ENCODE peak calls at places on chromosomes 16 and 17, in four cellular contexts. I is A549, K is GM12878, O is SK-N-SH. A is an unnamed sample.

GRCh38 chr17:61208301-61209098 is 191.1 kb upstream of the TBX2 start:
- DNase-seq in I (peak; percentile 25), K (no peak), O (no peak), A (peak; percentile 64)

GRCh38 chr17:82967268-82968032 is 112.0 kb upstream of the METRNL start:
- DNase-seq in I (no peak), K (no peak), O (no peak), A (no peak)

GRCh38 chr17:65099941-65100315 is 37.2 kb upstream of the RGS9 start:
- DNase-seq in I (peak; percentile 84), K (peak; percentile 84), O (no peak), A (peak; percentile 60)

GRCh38 chr16:15572329-15573001 is 70.5 kb downstream of the MARF1 start:
- DNase-seq in I (no peak), K (no peak), O (no peak), A (peak; percentile 67)

GRCh38 chr17:56678249-56679144 is 85.0 kb downstream of the NOG start:
- DNase-seq in I (no peak), K (no peak), O (peak; percentile 58), A (no peak)

GRCh38 chr17:79338142-79338541 is 263.5 kb downstream of the ENGASE start:
- DNase-seq in I (no peak), K (no peak), O (no peak), A (no peak)

GRCh38 chr17:74778960-74779359 is 2.8 kb upstream of the NAT9 start:
- DNase-seq in I (no peak), K (no peak), O (no peak), A (peak; percentile 72)

GRCh38 chr17:1010586-1010985 is 13.7 kb downstream of the TIMM22 start:
- DNase-seq in I (no peak), K (no peak), O (no peak), A (no peak)

GRCh38 chr17:1485311-1485747 is 7.2 kb downstream of the MYO1C start:
- DNase-seq in I (peak; percentile 65), K (no peak), O (peak; percentile 80), A (no peak)

GRCh38 chr17:258906-259305 is 77.5 kb upstream of the DOC2B start:
- DNase-seq in I (no peak), K (no peak), O (no peak), A (no peak)

GRCh38 chr17:78555741-78556401 is 21.3 kb downstream of the DNAH17 start:
- DNase-seq in I (no peak), K (no peak), O (no peak), A (no peak)

GRCh38 chr17:31834448-31834847 is 24.6 kb downstream of the COPRS start:
- DNase-seq in I (no peak), K (peak; percentile 46), O (no peak), A (no peak)

GRCh38 chr17:79777844-79778503 is at the start of gene CBX2:
- DNase-seq in I (peak; percentile 75), K (no peak), O (peak; percentile 100), A (peak; percentile 42)

GRCh38 chr17:48574523-48575065 is 3.6 kb downstream of the HOXB4 start:
- DNase-seq in I (no peak), K (no peak), O (no peak), A (no peak)

GRCh38 chr17:17182601-17183136 is 23.5 kb downstream of the PLD6 start:
- DNase-seq in I (no peak), K (no peak), O (no peak), A (no peak)

GRCh38 chr17:80970044-80970761 is 21.4 kb upstream of the CHMP6 start:
- DNase-seq in I (peak; percentile 44), K (no peak), O (peak; percentile 82), A (no peak)

GRCh38 chr17:80706454-80706853 is 161.8 kb downstream of the RPTOR start:
- DNase-seq in I (no peak), K (no peak), O (no peak), A (no peak)

GRCh38 chr17:47611372-47612350 is 38.1 kb upstream of the KPNB1 start:
- DNase-seq in I (no peak), K (no peak), O (no peak), A (peak; percentile 16)

GRCh38 chr17:72946696-72947095 is 145.8 kb downstream of the SLC39A11 start:
- DNase-seq in I (no peak), K (no peak), O (no peak), A (no peak)

GRCh38 chr17:39769974-39770587 is 32.3 kb downstream of the GRB7 start:
- DNase-seq in I (no peak), K (peak; percentile 84), O (no peak), A (peak; percentile 32)

GRCh38 chr16:30896203-30896889 is at the start of gene CTF1:
- DNase-seq in I (no peak), K (no peak), O (peak; percentile 85), A (peak; percentile 89)

GRCh38 chr16:76583466-76583865 is 306.3 kb downstream of the CNTNAP4 start:
- DNase-seq in I (no peak), K (no peak), O (peak; percentile 55), A (no peak)

GRCh38 chr16:27853651-27854050 is 209.9 kb downstream of the GSG1L start:
- DNase-seq in I (no peak), K (no peak), O (no peak), A (no peak)

GRCh38 chr17:5747276-5747675 is 163.0 kb upstream of the NLRP1 start:
- DNase-seq in I (no peak), K (no peak), O (no peak), A (no peak)

GRCh38 chr16:55021595-55022475 is 91.2 kb downstream of the IRX5 start:
- DNase-seq in I (peak; percentile 68), K (no peak), O (no peak), A (no peak)

GRCh38 chr17:7136266-7136877 is 21.8 kb upstream of the ASGR2 start:
- DNase-seq in I (peak; percentile 77), K (peak; percentile 33), O (peak; percentile 70), A (peak; percentile 69)

GRCh38 chr16:71283612-71284011 is 5.6 kb downstream of the CMTR2 start:
- DNase-seq in I (no peak), K (no peak), O (no peak), A (no peak)

GRCh38 chr17:9959377-9959981 is 54.4 kb upstream of the RCVRN start:
- DNase-seq in I (peak; percentile 74), K (no peak), O (peak; percentile 71), A (peak; percentile 49)

GRCh38 chr17:70390059-70390458 is 220.7 kb downstream of the KCNJ2 start:
- DNase-seq in I (no peak), K (no peak), O (no peak), A (no peak)

DNA sequence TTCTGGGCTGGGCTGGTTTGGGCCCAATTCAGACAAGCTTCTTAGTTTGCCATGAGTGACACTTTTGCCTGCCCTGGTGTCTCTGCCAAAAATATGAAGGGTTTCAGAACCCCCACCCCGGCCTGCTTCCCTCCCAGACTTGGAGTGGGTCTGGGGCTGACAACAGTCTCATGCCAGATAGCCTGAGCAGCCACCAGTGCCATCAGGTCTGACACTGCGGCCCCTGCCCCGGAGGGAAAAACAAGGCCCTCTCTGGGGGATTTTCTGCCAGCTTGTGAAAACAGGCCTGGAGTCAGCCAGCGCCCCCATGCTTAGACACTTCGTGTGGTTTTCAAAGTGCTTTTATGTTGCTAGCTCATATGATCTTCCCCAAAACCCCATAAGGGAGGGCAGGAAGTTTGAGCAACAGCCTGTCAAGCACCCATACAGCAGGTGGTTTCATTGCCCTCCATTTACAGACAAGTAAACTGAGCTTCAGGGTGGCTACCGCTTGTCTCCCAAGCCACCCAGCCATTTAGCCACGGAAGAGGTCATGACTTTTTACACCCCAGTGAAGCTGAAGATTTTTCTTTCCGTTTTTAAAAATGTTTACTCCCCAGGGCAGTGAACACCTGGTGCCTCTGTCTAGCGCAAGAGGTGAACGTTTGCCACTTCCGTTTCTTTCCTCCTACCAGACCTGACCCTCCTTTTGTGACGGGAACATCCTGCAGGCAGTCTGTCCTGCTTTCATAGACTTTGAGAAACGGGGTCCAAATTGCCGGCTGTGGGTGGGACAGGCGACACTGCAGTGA is 300.6 kb downstream of the SEC14L1 start:
- DNase-seq in I (no peak), K (peak; percentile 98), O (no peak), A (no peak)
- TF ChIP-seq SMC3 in I (no peak), K (peak; percentile 8), O (no peak), A (no peak)

GRCh38 chr16:57748596-57748995 is 13.0 kb downstream of the KATNB1 start:
- DNase-seq in I (no peak), K (no peak), O (no peak), A (no peak)

GRCh38 chr16:57749872-57750452 is 14.4 kb downstream of the KATNB1 start:
- DNase-seq in I (no peak), K (no peak), O (no peak), A (no peak)

GRCh38 chr16:57747496-57747895 is 11.9 kb downstream of the KATNB1 start:
- DNase-seq in I (no peak), K (no peak), O (no peak), A (no peak)

GRCh38 chr16:57747996-57748395 is 12.4 kb downstream of the KATNB1 start:
- DNase-seq in I (no peak), K (no peak), O (no peak), A (no peak)

GRCh38 chr16:57749101-57749692 is 13.6 kb downstream of the KATNB1 start:
- DNase-seq in I (no peak), K (no peak), O (no peak), A (no peak)
- TF ChIP-seq SMC3 in I (no peak), K (no peak), O (no peak), A (no peak)

GRCh38 chr17:41492771-41493170 is 3.1 kb upstream of the KRT36 start:
- DNase-seq in I (no peak), K (no peak), O (peak; percentile 50), A (peak; percentile 27)
- TF ChIP-seq SMC3 in I (no peak), K (no peak), O (no peak), A (no peak)

GRCh38 chr17:4738136-4739121 is 1.2 kb upstream of the ZMYND15 start:
- DNase-seq in I (no peak), K (no peak), O (no peak), A (no peak)

GRCh38 chr17:4734857-4735475 is 3.7 kb downstream of the MED11 start:
- DNase-seq in I (no peak), K (no peak), O (no peak), A (no peak)

GRCh38 chr17:4733073-4733531 is 1.9 kb downstream of the MED11 start:
- DNase-seq in I (no peak), K (no peak), O (no peak), A (no peak)

GRCh38 chr17:4739122-4740024 is at the start of the genes CXCL16 and ZMYND15:
- DNase-seq in I (peak; percentile 39), K (no peak), O (peak; percentile 79), A (no peak)

GRCh38 chr17:4735825-4736651 is 3.6 kb upstream of the ZMYND15 start:
- DNase-seq in I (no peak), K (no peak), O (no peak), A (no peak)
- TF ChIP-seq SMC3 in I (no peak), K (no peak), O (no peak), A (no peak)

A was measured in IMR-90.